ENCODE peak calls at places on chromosome 3, in ten cellular contexts. Q, H, S, Y, M, W, V, A, K and P are unnamed samples.

GRCh38 chr3:57958642-57959406 is 49.4 kb upstream of the FLNB start:
- DNase-seq in Q (peak), H (no peak), S (no peak), Y (no peak), M (no peak), W (no peak), V (no peak), A (no peak), K (no peak), P (peak)

GRCh38 chr3:41120461-41120860 is 78.8 kb upstream of the CTNNB1 start:
- DNase-seq in Q (no peak), H (no peak), S (no peak), Y (no peak), M (peak), W (no peak), V (no peak), A (no peak), K (no peak), P (no peak)

GRCh38 chr3:106299300-106300098 is 430.7 kb upstream of the CBLB start:
- DNase-seq in Q (no peak), H (no peak), S (no peak), Y (no peak), M (no peak), W (peak), V (no peak), A (no peak), K (no peak), P (peak)

GRCh38 chr3:197465197-197465995 is 90.4 kb downstream of the BDH1 start:
- DNase-seq in Q (no peak), H (no peak), S (no peak), Y (no peak), M (no peak), W (no peak), V (no peak), A (no peak), K (no peak), P (no peak)

GRCh38 chr3:38586546-38587520 is 62.7 kb downstream of the SCN5A start:
- DNase-seq in Q (peak), H (no peak), S (no peak), Y (no peak), M (no peak), W (no peak), V (no peak), A (no peak), K (no peak), P (no peak)

GRCh38 chr3:134846943-134847342 is 51.9 kb downstream of the EPHB1 start:
- DNase-seq in Q (no peak), H (no peak), S (peak), Y (peak), M (no peak), W (no peak), V (no peak), A (no peak), K (no peak), P (no peak)

GRCh38 chr3:81580399-81580798 is 181.0 kb downstream of the GBE1 start:
- DNase-seq in Q (no peak), H (no peak), S (no peak), Y (no peak), M (no peak), W (no peak), V (no peak), A (no peak), K (no peak), P (no peak)

GRCh38 chr3:181518222-181518621 is 193.5 kb upstream of the SOX2 start:
- DNase-seq in Q (no peak), H (no peak), S (no peak), Y (no peak), M (no peak), W (no peak), V (no peak), A (no peak), K (no peak), P (no peak)

GRCh38 chr3:30940740-30941139 is 46.3 kb upstream of the GADL1 start:
- DNase-seq in Q (no peak), H (no peak), S (no peak), Y (no peak), M (no peak), W (no peak), V (no peak), A (no peak), K (no peak), P (no peak)

GRCh38 chr3:126390201-126390600 is 4.5 kb upstream of the CFAP100 start:
- DNase-seq in Q (no peak), H (no peak), S (no peak), Y (no peak), M (no peak), W (no peak), V (no peak), A (no peak), K (no peak), P (no peak)